ENCODE peak calls at places on chromosomes 1 and 21, in five cellular contexts. One of them, this sample, is unnamed.

GRCh38 chr1:9351654-9352271 is 59.1 kb downstream of the SPSB1 start:
- DNase-seq in left ventricle myocardium inferior: no peak
- DNase-seq in transverse colon: no peak
- DNase-seq in IMR-90: no peak
- DNase-seq in aorta: no peak
- DNase-seq in this sample: no peak

GRCh38 chr21:32132911-32133310 is 145.9 kb downstream of the MIS18A start:
- DNase-seq in IMR-90: no peak
- DNase-seq in aorta: no peak
- DNase-seq in left ventricle myocardium inferior: no peak
- DNase-seq in transverse colon: no peak
- DNase-seq in this sample: no peak

GRCh38 chr1:58780586-58781452 is 3.0 kb downstream of the JUN start:
- DNase-seq in aorta: no peak
- DNase-seq in transverse colon: no peak
- DNase-seq in left ventricle myocardium inferior: no peak
- DNase-seq in IMR-90: peak
- DNase-seq in this sample: no peak

GRCh38 chr1:20430355-20431290 is 55.4 kb downstream of the CAMK2N1 start:
- DNase-seq in transverse colon: peak
- DNase-seq in aorta: no peak
- DNase-seq in IMR-90: peak
- DNase-seq in left ventricle myocardium inferior: no peak
- DNase-seq in this sample: no peak

GRCh38 chr1:55635856-55636255 is 420.7 kb upstream of the USP24 start:
- DNase-seq in left ventricle myocardium inferior: no peak
- DNase-seq in aorta: no peak
- DNase-seq in transverse colon: no peak
- DNase-seq in IMR-90: peak
- DNase-seq in this sample: no peak

GRCh38 chr1:79519084-79519760 is 512.7 kb upstream of the ADGRL4 start:
- DNase-seq in IMR-90: no peak
- DNase-seq in left ventricle myocardium inferior: no peak
- DNase-seq in aorta: no peak
- DNase-seq in transverse colon: no peak
- DNase-seq in this sample: no peak

GRCh38 chr21:38833122-38833521 is 27.4 kb downstream of the ETS2 start:
- DNase-seq in IMR-90: no peak
- DNase-seq in transverse colon: no peak
- DNase-seq in aorta: no peak
- DNase-seq in left ventricle myocardium inferior: no peak
- DNase-seq in this sample: no peak

GRCh38 chr1:30806381-30807317 is 49.1 kb upstream of the LAPTM5 start:
- DNase-seq in transverse colon: no peak
- DNase-seq in aorta: no peak
- DNase-seq in left ventricle myocardium inferior: no peak
- DNase-seq in IMR-90: no peak
- DNase-seq in this sample: no peak

DNA sequence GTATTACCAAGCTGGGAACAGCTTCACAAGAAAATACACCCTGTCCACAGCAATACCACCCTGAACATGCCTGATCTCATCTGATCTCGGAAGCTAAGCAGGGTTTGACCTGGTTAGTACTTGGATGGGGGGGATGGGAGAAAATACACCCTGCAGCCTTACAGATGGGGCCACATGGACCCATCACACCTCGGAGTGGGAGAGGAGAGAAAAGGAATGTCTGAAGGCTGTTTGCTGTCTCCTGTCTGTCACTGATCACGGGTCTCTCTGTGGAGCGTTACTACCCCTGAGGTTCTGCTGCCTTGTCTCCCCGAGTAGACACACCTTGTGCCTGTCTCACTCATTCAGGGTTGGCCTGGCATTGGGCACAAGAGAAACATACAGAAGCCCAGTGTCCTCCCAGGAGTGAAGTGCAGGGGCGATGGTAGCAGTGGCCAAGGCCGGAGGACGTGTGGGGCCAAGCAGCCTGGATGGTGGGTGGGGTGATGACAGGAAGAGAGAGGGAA is 48.0 kb downstream of the TEX35 start:
- DNase-seq in left ventricle myocardium inferior: no peak
- DNase-seq in IMR-90: no peak
- DNase-seq in transverse colon: no peak
- DNase-seq in aorta: no peak
- DNase-seq in this sample: no peak
- H3K27ac ChIP-seq in left ventricle myocardium inferior: no peak
- H3K27ac ChIP-seq in IMR-90: no peak
- H3K27ac ChIP-seq in transverse colon: no peak
- H3K27ac ChIP-seq in aorta: no peak
- H3K27ac ChIP-seq in this sample: no peak

GRCh38 chr1:8189931-8190483 is 127.9 kb upstream of the SLC45A1 start:
- DNase-seq in left ventricle myocardium inferior: no peak
- DNase-seq in transverse colon: no peak
- DNase-seq in IMR-90: peak
- DNase-seq in aorta: no peak
- DNase-seq in this sample: peak
- H3K4me3 ChIP-seq in left ventricle myocardium inferior: no peak
- H3K4me3 ChIP-seq in transverse colon: no peak
- H3K4me3 ChIP-seq in IMR-90: no peak
- H3K4me3 ChIP-seq in aorta: no peak
- H3K4me3 ChIP-seq in this sample: no peak

DNA sequence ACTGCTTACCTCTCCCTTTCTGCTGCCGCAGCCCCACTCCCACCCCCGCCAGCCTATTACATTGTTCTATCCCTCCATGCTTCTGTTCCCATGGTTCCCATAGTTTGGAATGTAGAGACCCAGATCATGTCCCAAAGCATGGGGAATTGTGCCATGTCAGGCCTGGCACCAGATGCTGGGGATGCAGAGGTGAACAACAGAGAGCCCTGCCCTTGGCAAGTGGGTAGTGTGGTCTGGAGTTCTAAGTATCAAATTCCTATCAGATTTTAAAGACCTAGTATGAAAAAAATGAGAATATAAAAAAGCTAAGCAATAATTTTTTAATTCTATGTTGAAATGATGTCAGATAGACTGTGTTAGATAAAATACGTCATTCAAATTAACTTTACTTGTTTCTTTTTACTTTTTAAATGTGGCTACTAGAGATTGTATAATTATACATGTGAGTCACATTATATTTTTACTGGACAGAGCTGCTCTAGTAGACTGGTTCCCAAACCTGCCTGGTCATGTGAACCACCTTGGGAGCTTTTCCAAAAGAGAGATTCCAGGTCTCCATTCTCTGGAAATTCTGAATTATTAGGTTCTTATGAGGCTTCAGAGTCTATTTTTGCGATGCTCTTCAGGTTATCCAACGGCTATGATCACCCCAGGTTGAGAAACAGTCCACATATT is 113.0 kb upstream of the DAB1 start:
- DNase-seq in left ventricle myocardium inferior: no peak
- DNase-seq in transverse colon: no peak
- DNase-seq in IMR-90: no peak
- DNase-seq in aorta: no peak
- DNase-seq in this sample: no peak
- H3K27ac ChIP-seq in left ventricle myocardium inferior: no peak
- H3K27ac ChIP-seq in transverse colon: no peak
- H3K27ac ChIP-seq in IMR-90: no peak
- H3K27ac ChIP-seq in aorta: no peak
- H3K27ac ChIP-seq in this sample: no peak

DNA sequence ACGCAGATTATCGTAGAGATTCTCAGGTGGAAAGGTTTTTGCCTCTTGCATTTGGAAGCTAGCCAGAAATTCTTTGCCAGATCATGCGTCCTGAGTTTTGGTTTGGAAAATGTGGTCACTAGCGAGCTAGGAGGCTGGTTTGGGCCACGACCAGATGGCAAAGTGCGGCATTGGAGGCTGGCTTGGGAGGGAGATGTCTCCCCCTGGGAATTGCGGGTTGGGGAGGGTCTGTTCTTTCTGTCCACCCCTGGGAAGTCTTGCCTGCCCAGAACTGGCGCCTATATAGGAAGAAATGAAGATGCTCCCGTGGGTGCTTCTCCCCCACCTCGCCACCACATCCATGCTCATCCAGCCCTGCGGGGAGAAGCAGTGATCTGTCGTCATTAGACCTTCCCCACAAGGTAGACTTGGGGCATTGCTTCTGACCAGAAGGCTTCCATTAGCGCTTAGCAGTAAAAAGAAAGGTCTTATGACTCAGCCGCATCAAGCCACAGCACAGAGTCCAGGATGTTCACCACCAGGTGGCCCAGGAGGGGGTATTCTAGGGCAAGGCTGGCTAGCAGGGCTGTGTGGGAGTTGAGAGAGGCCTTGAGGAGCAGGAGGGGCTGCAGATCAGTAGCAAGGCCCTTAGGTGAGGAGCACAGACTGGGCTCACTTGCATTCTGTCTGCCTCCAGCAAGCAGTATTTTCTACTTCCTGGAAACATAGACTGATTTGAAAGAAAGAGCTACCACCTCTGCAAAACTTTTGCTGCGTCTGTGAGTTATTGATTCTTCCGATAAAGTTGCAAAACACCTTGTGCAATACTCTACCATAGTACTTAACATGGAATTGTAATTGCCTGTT is 1.5 kb upstream of the PTP4A2 start:
- DNase-seq in aorta: no peak
- DNase-seq in left ventricle myocardium inferior: no peak
- DNase-seq in transverse colon: peak
- DNase-seq in IMR-90: peak
- DNase-seq in this sample: peak
- H3K4me3 ChIP-seq in aorta: no peak
- H3K4me3 ChIP-seq in left ventricle myocardium inferior: no peak
- H3K4me3 ChIP-seq in transverse colon: no peak
- H3K4me3 ChIP-seq in IMR-90: no peak
- H3K4me3 ChIP-seq in this sample: no peak

GRCh38 chr1:87685366-87686136 is 356.9 kb downstream of the LMO4 start:
- DNase-seq in IMR-90: peak
- DNase-seq in aorta: no peak
- DNase-seq in left ventricle myocardium inferior: no peak
- DNase-seq in transverse colon: no peak
- DNase-seq in this sample: no peak
- H3K27ac ChIP-seq in IMR-90: peak
- H3K27ac ChIP-seq in aorta: no peak
- H3K27ac ChIP-seq in left ventricle myocardium inferior: peak
- H3K27ac ChIP-seq in transverse colon: peak
- H3K27ac ChIP-seq in this sample: no peak

DNA sequence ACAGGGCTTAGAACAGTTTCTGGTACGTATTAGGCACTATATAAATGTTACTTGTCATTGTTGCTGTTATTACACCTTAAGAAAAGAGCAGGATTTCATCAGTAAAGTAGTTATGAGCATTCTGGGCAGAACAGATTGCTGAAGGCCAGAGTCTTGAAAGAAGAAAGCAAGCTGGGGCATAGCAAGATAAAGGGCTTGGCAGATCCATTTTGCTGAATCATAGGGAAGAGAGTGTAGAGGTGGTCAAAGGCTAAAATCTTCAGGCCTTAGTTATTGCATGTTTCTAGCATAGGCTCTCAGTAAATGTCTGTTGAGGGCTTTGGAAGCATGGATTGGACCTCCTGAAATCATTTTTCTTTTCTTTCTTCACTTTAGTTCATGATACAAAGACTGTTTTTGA is 67.5 kb downstream of the PLA2G4A start:
- DNase-seq in transverse colon: no peak
- DNase-seq in IMR-90: peak
- DNase-seq in aorta: no peak
- DNase-seq in left ventricle myocardium inferior: no peak
- DNase-seq in this sample: no peak
- H3K4me3 ChIP-seq in transverse colon: no peak
- H3K4me3 ChIP-seq in IMR-90: no peak
- H3K4me3 ChIP-seq in aorta: no peak
- H3K4me3 ChIP-seq in left ventricle myocardium inferior: no peak
- H3K4me3 ChIP-seq in this sample: no peak

GRCh38 chr1:225479341-225479740 is 51.5 kb upstream of the LBR start:
- DNase-seq in IMR-90: no peak
- DNase-seq in aorta: peak
- DNase-seq in left ventricle myocardium inferior: no peak
- DNase-seq in transverse colon: no peak
- DNase-seq in this sample: no peak
- H3K27ac ChIP-seq in IMR-90: no peak
- H3K27ac ChIP-seq in aorta: no peak
- H3K27ac ChIP-seq in left ventricle myocardium inferior: no peak
- H3K27ac ChIP-seq in transverse colon: no peak
- H3K27ac ChIP-seq in this sample: no peak

GRCh38 chr1:201828820-201829774 is at the start of gene IPO9:
- DNase-seq in left ventricle myocardium inferior: peak
- DNase-seq in transverse colon: peak
- DNase-seq in aorta: peak
- DNase-seq in IMR-90: peak
- DNase-seq in this sample: peak

GRCh38 chr1:201827321-201828281 is 1.4 kb upstream of the IPO9 start:
- DNase-seq in transverse colon: no peak
- DNase-seq in left ventricle myocardium inferior: no peak
- DNase-seq in IMR-90: no peak
- DNase-seq in aorta: no peak
- DNase-seq in this sample: no peak

GRCh38 chr1:201826830-201827229 is 2.1 kb upstream of the IPO9 start:
- DNase-seq in transverse colon: no peak
- DNase-seq in left ventricle myocardium inferior: no peak
- DNase-seq in IMR-90: peak
- DNase-seq in aorta: no peak
- DNase-seq in this sample: no peak

GRCh38 chr1:201831371-201831770 is 2.4 kb downstream of the IPO9 start:
- DNase-seq in left ventricle myocardium inferior: no peak
- DNase-seq in transverse colon: no peak
- DNase-seq in aorta: no peak
- DNase-seq in IMR-90: no peak
- DNase-seq in this sample: no peak

DNA sequence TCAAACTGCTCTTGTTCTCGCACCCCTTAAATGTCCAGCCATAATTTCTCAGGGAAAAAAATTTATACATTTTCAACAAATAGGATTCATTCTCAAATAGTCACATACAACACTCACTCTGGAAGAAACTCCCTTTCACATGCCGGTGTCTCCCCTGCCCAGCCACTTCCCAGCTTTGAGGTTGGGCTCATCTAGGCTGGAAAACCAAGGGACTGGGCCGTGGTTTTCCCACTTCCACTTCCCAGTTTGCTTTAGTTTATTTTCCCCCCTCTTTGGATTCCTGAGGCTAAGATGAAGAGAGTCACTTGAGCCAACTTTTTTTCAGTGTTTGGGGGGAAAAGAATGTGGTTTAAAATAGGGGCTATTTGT is 522 bp upstream of the IPO9 start:
- DNase-seq in aorta: no peak
- DNase-seq in left ventricle myocardium inferior: no peak
- DNase-seq in IMR-90: peak
- DNase-seq in transverse colon: no peak
- DNase-seq in this sample: no peak
- H3K4me3 ChIP-seq in aorta: no peak
- H3K4me3 ChIP-seq in left ventricle myocardium inferior: peak
- H3K4me3 ChIP-seq in IMR-90: no peak
- H3K4me3 ChIP-seq in transverse colon: no peak
- H3K4me3 ChIP-seq in this sample: peak

GRCh38 chr1:113088972-113089371 is 16.0 kb downstream of the LRIG2 start:
- DNase-seq in left ventricle myocardium inferior: no peak
- DNase-seq in IMR-90: no peak
- DNase-seq in aorta: no peak
- DNase-seq in transverse colon: no peak
- DNase-seq in this sample: no peak

GRCh38 chr1:113090051-113090450 is 17.1 kb downstream of the LRIG2 start:
- DNase-seq in IMR-90: no peak
- DNase-seq in aorta: no peak
- DNase-seq in left ventricle myocardium inferior: no peak
- DNase-seq in transverse colon: no peak
- DNase-seq in this sample: no peak

GRCh38 chr1:113095790-113096455 is 22.9 kb downstream of the LRIG2 start:
- DNase-seq in transverse colon: no peak
- DNase-seq in IMR-90: no peak
- DNase-seq in aorta: no peak
- DNase-seq in left ventricle myocardium inferior: no peak
- DNase-seq in this sample: no peak

GRCh38 chr1:113094506-113094905 is 21.5 kb downstream of the LRIG2 start:
- DNase-seq in left ventricle myocardium inferior: no peak
- DNase-seq in transverse colon: no peak
- DNase-seq in aorta: no peak
- DNase-seq in IMR-90: peak
- DNase-seq in this sample: no peak

GRCh38 chr1:113091988-113092602 is 19.1 kb downstream of the LRIG2 start:
- DNase-seq in transverse colon: no peak
- DNase-seq in IMR-90: peak
- DNase-seq in aorta: no peak
- DNase-seq in left ventricle myocardium inferior: no peak
- DNase-seq in this sample: no peak
- H3K27ac ChIP-seq in transverse colon: no peak
- H3K27ac ChIP-seq in IMR-90: peak
- H3K27ac ChIP-seq in aorta: no peak
- H3K27ac ChIP-seq in left ventricle myocardium inferior: peak
- H3K27ac ChIP-seq in this sample: no peak